ENCODE peak calls at places on chromosome 9, in seven cellular contexts. L, H, J, T, I, P and E are unnamed samples.

GRCh38 chr9:130936285-130937117 is 2.5 kb downstream of the FIBCD1 start:
- DNase-seq in J (no peak), H (peak), P (peak), I (no peak), T (no peak), L (no peak), E (no peak)

GRCh38 chr9:121075251-121076036 is 689 bp downstream of the CNTRL start:
- DNase-seq in L (no peak), H (no peak), P (peak), I (peak), T (no peak), J (no peak), E (no peak)

GRCh38 chr9:120892748-120893584 is 16.0 kb upstream of the PHF19 start:
- DNase-seq in T (no peak), J (no peak), I (peak), L (peak), P (no peak), H (peak), E (peak)

GRCh38 chr9:95137587-95138145 is 179.8 kb downstream of the FANCC start:
- DNase-seq in H (no peak), J (no peak), T (no peak), I (no peak), L (no peak), P (no peak), E (no peak)

GRCh38 chr9:129156163-129156562 is 21.9 kb downstream of the IER5L start:
- DNase-seq in I (no peak), L (no peak), T (no peak), P (no peak), J (no peak), H (no peak), E (no peak)

GRCh38 chr9:87280421-87280820 is 217.2 kb upstream of the DAPK1 start:
- DNase-seq in T (no peak), H (peak), J (no peak), L (no peak), I (no peak), P (no peak), E (no peak)

GRCh38 chr9:125409637-125410521 is 148.3 kb downstream of the GAPVD1 start:
- DNase-seq in H (peak), L (no peak), T (peak), J (no peak), I (peak), P (no peak), E (peak)

GRCh38 chr9:76699966-76700365 is 64.3 kb upstream of the PCA3 start:
- DNase-seq in H (no peak), I (no peak), T (no peak), P (no peak), L (no peak), J (no peak), E (no peak)

GRCh38 chr9:24436761-24437160 is 108.9 kb downstream of the IZUMO3 start:
- DNase-seq in J (no peak), H (no peak), T (no peak), I (no peak), P (no peak), L (no peak), E (no peak)

GRCh38 chr9:136492978-136493522 is 10.2 kb upstream of the SEC16A start:
- DNase-seq in H (no peak), T (no peak), J (no peak), I (no peak), L (no peak), P (no peak), E (no peak)

GRCh38 chr9:8437878-8438277 is 638.3 kb upstream of the DMAC1 start:
- DNase-seq in L (no peak), P (no peak), H (peak), J (no peak), T (no peak), I (no peak), E (no peak)

GRCh38 chr9:37667706-37668672 is 17.2 kb downstream of the FRMPD1 start:
- DNase-seq in L (no peak), T (no peak), H (no peak), I (no peak), J (no peak), P (no peak), E (no peak)

GRCh38 chr9:109085510-109085909 is 34.2 kb downstream of the TMEM245 start:
- DNase-seq in T (no peak), P (no peak), H (no peak), I (no peak), J (no peak), L (no peak), E (no peak)

GRCh38 chr9:27022920-27023319 is 17.4 kb upstream of the LRRC19 start:
- DNase-seq in L (no peak), P (no peak), J (no peak), H (no peak), T (no peak), I (no peak), E (no peak)

GRCh38 chr9:115198018-115198417 is 80.1 kb upstream of the TNC start:
- DNase-seq in J (no peak), P (no peak), L (no peak), H (peak), T (peak), I (no peak), E (no peak)

GRCh38 chr9:81032030-81032572 is 657.2 kb downstream of the TLE1 start:
- DNase-seq in P (no peak), H (peak), I (no peak), J (no peak), L (no peak), T (no peak), E (no peak)

GRCh38 chr9:27489087-27489876 is 34.8 kb upstream of the IFNK start:
- DNase-seq in J (no peak), T (no peak), H (no peak), L (no peak), P (no peak), I (no peak), E (no peak)

GRCh38 chr9:94588681-94589080 is 4.9 kb downstream of the FBP2 start:
- DNase-seq in P (no peak), J (no peak), T (no peak), I (no peak), H (no peak), L (no peak), E (no peak)

GRCh38 chr9:37443566-37443965 is 21.1 kb downstream of the GRHPR start:
- DNase-seq in I (no peak), T (no peak), P (no peak), H (no peak), J (no peak), L (no peak), E (no peak)

GRCh38 chr9:109387206-109387605 is 66.3 kb upstream of the EPB41L4B start:
- DNase-seq in H (peak), T (no peak), L (no peak), P (no peak), I (peak), J (no peak), E (peak)

GRCh38 chr9:96503918-96504317 is 53.9 kb downstream of the HABP4 start:
- DNase-seq in H (no peak), I (no peak), J (no peak), P (no peak), T (no peak), L (no peak), E (no peak)

GRCh38 chr9:19154135-19154612 is 26.9 kb upstream of the PLIN2 start:
- DNase-seq in P (peak), J (no peak), T (no peak), I (no peak), H (peak), L (no peak), E (no peak)

GRCh38 chr9:8329561-8330283 is 530.1 kb upstream of the DMAC1 start:
- DNase-seq in I (no peak), T (no peak), J (no peak), H (no peak), L (no peak), P (no peak), E (no peak)

GRCh38 chr9:37992924-37993349 is 76.1 kb downstream of the SHB start:
- DNase-seq in I (no peak), J (no peak), L (no peak), H (no peak), T (no peak), P (no peak), E (peak)

GRCh38 chr9:129160712-129161533 is 17.1 kb downstream of the IER5L start:
- DNase-seq in P (no peak), H (peak), L (no peak), J (no peak), T (no peak), I (no peak), E (no peak)

GRCh38 chr9:77647267-77647658 is 859 bp downstream of the GNA14 start:
- DNase-seq in H (no peak), P (no peak), L (no peak), T (no peak), J (no peak), I (no peak), E (no peak)

GRCh38 chr9:90909225-90909624 is 107.6 kb downstream of the SYK start:
- DNase-seq in P (no peak), T (no peak), J (no peak), I (no peak), H (no peak), L (no peak), E (no peak)